ENCODE peak calls at places on chromosomes 16 and 17, in eight cellular contexts. K, E, S, Q, Z, P, M and Y are unnamed samples.
A peak's percentile ranks its signal among the peaks of the same experiment; 100 is the strongest.

GRCh38 chr16:77499373-77500285 is 64.8 kb upstream of the ADAMTS18 start:
- DNase-seq in K (no peak), E (peak; percentile 6), S (no peak), Q (no peak), Z (peak; percentile 13), P (peak; percentile 80), M (no peak), Y (no peak)

GRCh38 chr16:73337897-73338296 is 290.0 kb upstream of the ZFHX3 start:
- DNase-seq in K (no peak), E (no peak), S (no peak), Q (no peak), Z (no peak), P (no peak), M (no peak), Y (no peak)

GRCh38 chr17:63696381-63696961 is 3.5 kb downstream of the LIMD2 start:
- DNase-seq in K (no peak), E (no peak), S (no peak), Q (no peak), Z (no peak), P (no peak), M (no peak), Y (no peak)

GRCh38 chr17:82283208-82283749 is 9.8 kb upstream of the CSNK1D start:
- DNase-seq in K (no peak), E (peak; percentile 94), S (no peak), Q (no peak), Z (no peak), P (peak; percentile 50), M (no peak), Y (no peak)

GRCh38 chr16:88358033-88358481 is 24.7 kb upstream of the ZNF469 start:
- DNase-seq in K (no peak), E (no peak), S (peak; percentile 62), Q (no peak), Z (peak; percentile 6), P (no peak), M (no peak), Y (peak; percentile 30)

GRCh38 chr16:86470964-86471363 is 39.4 kb upstream of the FOXF1 start:
- DNase-seq in K (no peak), E (no peak), S (no peak), Q (no peak), Z (no peak), P (no peak), M (no peak), Y (no peak)

GRCh38 chr16:23948949-23949392 is 113.2 kb downstream of the PRKCB start:
- DNase-seq in K (no peak), E (no peak), S (no peak), Q (peak; percentile 40), Z (no peak), P (no peak), M (no peak), Y (no peak)

GRCh38 chr17:10200645-10201044 is 2.2 kb upstream of the GAS7 start:
- DNase-seq in K (no peak), E (no peak), S (no peak), Q (no peak), Z (no peak), P (no peak), M (no peak), Y (no peak)

GRCh38 chr16:75860654-75861053 is 134.4 kb upstream of the CPHXL start:
- DNase-seq in K (no peak), E (no peak), S (no peak), Q (no peak), Z (no peak), P (no peak), M (no peak), Y (no peak)

GRCh38 chr16:85900031-85900792 is 1.2 kb downstream of the IRF8 start:
- DNase-seq in K (no peak), E (no peak), S (no peak), Q (no peak), Z (no peak), P (no peak), M (no peak), Y (no peak)

GRCh38 chr16:27218756-27219155 is 15.4 kb downstream of the KDM8 start:
- DNase-seq in K (no peak), E (no peak), S (no peak), Q (no peak), Z (no peak), P (no peak), M (no peak), Y (peak; percentile 33)
- H3K27ac ChIP-seq in K (no peak overlapping the region), E (no peak overlapping the region), S (no peak overlapping the region), Q (no peak overlapping the region), Z (no peak overlapping the region), P (no peak overlapping the region), M (no peak overlapping the region), Y (no peak overlapping the region)

GRCh38 chr17:50203086-50203485 is 1.7 kb upstream of the COL1A1 start:
- DNase-seq in K (no peak), E (no peak), S (no peak), Q (no peak), Z (no peak), P (peak; percentile 72), M (no peak), Y (no peak)
- H3K4me3 ChIP-seq in K (no peak overlapping the region), E (no peak overlapping the region), S (no peak overlapping the region), Q (no peak overlapping the region), Z (no peak overlapping the region), P (peak overlapping the region; percentile 2), M (no peak overlapping the region), Y (no peak overlapping the region)

GRCh38 chr17:29110372-29110757 is 67.4 kb downstream of the PIPOX start:
- DNase-seq in K (no peak), E (no peak), S (no peak), Q (no peak), Z (no peak), P (no peak), M (no peak), Y (no peak)
- H3K27ac ChIP-seq in K (no peak overlapping the region), E (no peak overlapping the region), S (no peak overlapping the region), Q (no peak overlapping the region), Z (peak overlapping the region; percentile 81), P (no peak overlapping the region), M (no peak overlapping the region), Y (no peak overlapping the region)

DNA sequence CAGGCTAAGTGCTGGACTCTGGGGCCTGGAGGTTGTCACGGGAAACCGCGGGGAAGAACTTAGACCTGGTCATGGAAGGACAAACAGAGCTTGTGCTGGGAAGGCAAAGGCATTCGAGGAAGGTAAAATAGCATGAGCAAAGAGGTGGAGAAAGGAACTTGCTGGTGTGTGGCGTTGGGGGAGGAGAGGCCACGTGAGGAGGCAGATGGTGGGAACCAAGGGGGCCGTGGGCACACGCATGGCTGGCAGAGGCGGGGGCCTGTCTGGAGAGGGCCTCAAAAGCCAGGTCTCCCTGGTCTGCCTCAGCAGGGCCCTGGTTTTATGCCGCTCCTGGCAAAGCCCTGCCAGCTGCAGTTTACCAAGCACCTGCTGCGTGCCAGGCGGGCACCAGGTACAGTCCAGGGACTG is 15.3 kb downstream of the CORO7 start:
- DNase-seq in K (no peak), E (no peak), S (no peak), Q (no peak), Z (no peak), P (no peak), M (peak; percentile 58), Y (no peak)
- H3K4me3 ChIP-seq in K (no peak overlapping the region), E (no peak overlapping the region), S (no peak overlapping the region), Q (no peak overlapping the region), Z (no peak overlapping the region), P (no peak overlapping the region), M (no peak overlapping the region), Y (no peak overlapping the region)

GRCh38 chr17:16662936-16663335 is 9.3 kb upstream of the ZNF624 start:
- DNase-seq in K (no peak), E (peak; percentile 25), S (no peak), Q (no peak), Z (no peak), P (no peak), M (no peak), Y (no peak)
- H3K27ac ChIP-seq in K (no peak overlapping the region), E (no peak overlapping the region), S (no peak overlapping the region), Q (no peak overlapping the region), Z (no peak overlapping the region), P (no peak overlapping the region), M (no peak overlapping the region), Y (no peak overlapping the region)

GRCh38 chr17:74972973-74973328 is 392 bp upstream of the HID1 start:
- DNase-seq in K (no peak), E (no peak), S (no peak), Q (no peak), Z (no peak), P (no peak), M (no peak), Y (no peak)
- H3K4me3 ChIP-seq in K (peak overlapping the region; percentile 74), E (no peak overlapping the region), S (peak overlapping the region; percentile 65), Q (peak overlapping the region; percentile 78), Z (peak overlapping the region; percentile 86), P (peak overlapping the region; percentile 21), M (peak overlapping the region; percentile 74), Y (peak overlapping the region; percentile 74)

GRCh38 chr17:75115545-75115944 is 5.8 kb downstream of the ARMC7 start:
- DNase-seq in K (no peak), E (no peak), S (no peak), Q (no peak), Z (no peak), P (no peak), M (no peak), Y (no peak)
- H3K27ac ChIP-seq in K (no peak overlapping the region), E (no peak overlapping the region), S (peak overlapping the region; percentile 85), Q (no peak overlapping the region), Z (peak overlapping the region; percentile 89), P (no peak overlapping the region), M (no peak overlapping the region), Y (peak overlapping the region; percentile 91)

GRCh38 chr16:30474062-30474452 is 1.5 kb downstream of the ITGAL start:
- DNase-seq in K (no peak), E (no peak), S (no peak), Q (no peak), Z (no peak), P (no peak), M (no peak), Y (no peak)

GRCh38 chr16:30472328-30472942 is at the start of gene ITGAL:
- DNase-seq in K (no peak), E (no peak), S (peak; percentile 83), Q (peak; percentile 72), Z (peak; percentile 27), P (no peak), M (peak; percentile 68), Y (peak; percentile 84)

GRCh38 chr16:30470632-30471007 is 1.9 kb upstream of the ITGAL start:
- DNase-seq in K (no peak), E (no peak), S (no peak), Q (no peak), Z (no peak), P (no peak), M (no peak), Y (no peak)

GRCh38 chr16:30474684-30475083 is 2.1 kb downstream of the ITGAL start:
- DNase-seq in K (no peak), E (no peak), S (no peak), Q (no peak), Z (no peak), P (no peak), M (no peak), Y (no peak)

GRCh38 chr16:30473231-30474061 is 904 bp downstream of the ITGAL start:
- DNase-seq in K (no peak), E (no peak), S (peak; percentile 67), Q (peak; percentile 20), Z (no peak), P (no peak), M (no peak), Y (peak; percentile 56)
- H3K4me3 ChIP-seq in K (no peak overlapping the region), E (no peak overlapping the region), S (peak overlapping the region; percentile 45), Q (peak overlapping the region; percentile 51), Z (peak overlapping the region; percentile 2), P (no peak overlapping the region), M (no peak overlapping the region), Y (peak overlapping the region; percentile 53)